ENCODE peak calls at places on chromosome 18, in four cellular contexts. X is H9, M is IMR-90, Q is mesenchymal stem cell. P is an unnamed sample.
A peak's percentile ranks its signal among the peaks of the same experiment; 100 is the strongest.

GRCh38 chr18:40088130-40088529 is 1866.9 kb upstream of the PIK3C3 start:
- DNase-seq in M (no peak), Q (no peak), X (no peak), P (no peak)

GRCh38 chr18:58666176-58666575 is 5.1 kb upstream of the MALT1 start:
- DNase-seq in M (no peak), Q (no peak), X (no peak), P (no peak)

GRCh38 chr18:23401400-23402347 is 51.4 kb upstream of the RIOK3 start:
- DNase-seq in Q (peak; percentile 88), X (peak; percentile 67), M (peak; percentile 73), P (peak; percentile 59)

GRCh38 chr18:68962623-68963022 is 164.7 kb downstream of the CCDC102B start:
- DNase-seq in X (no peak), Q (no peak), M (no peak), P (no peak)

GRCh38 chr18:8989855-8990254 is 112.6 kb upstream of the NDUFV2 start:
- DNase-seq in X (no peak), M (no peak), Q (no peak), P (no peak)

GRCh38 chr18:78130232-78131195 is 849.1 kb upstream of the SALL3 start:
- DNase-seq in M (no peak), Q (no peak), X (no peak), P (no peak)

GRCh38 chr18:7303306-7303705 is 72.4 kb downstream of the LRRC30 start:
- DNase-seq in M (no peak), X (no peak), Q (no peak), P (no peak)

GRCh38 chr18:10131036-10131774 is 217.4 kb downstream of the VAPA start:
- DNase-seq in M (no peak), X (no peak), Q (peak; percentile 43), P (no peak)

GRCh38 chr18:51278045-51278649 is 80.7 kb upstream of the MEX3C start:
- DNase-seq in M (no peak), Q (peak; percentile 15), X (peak; percentile 74), P (peak; percentile 67)

GRCh38 chr18:3688682-3689081 is 238.7 kb downstream of the TGIF1 start:
- DNase-seq in X (peak; percentile 43), M (peak; percentile 99), Q (peak; percentile 76), P (no peak)

GRCh38 chr18:9400197-9400596 is 65.6 kb downstream of the TWSG1 start:
- DNase-seq in X (no peak), Q (no peak), M (no peak), P (no peak)

GRCh38 chr18:9741821-9742541 is 33.9 kb downstream of the RAB31 start:
- DNase-seq in Q (peak; percentile 85), M (no peak), X (peak; percentile 81), P (no peak)

GRCh38 chr18:24702001-24702400 is 241.6 kb downstream of the HRH4 start:
- DNase-seq in X (no peak), M (no peak), Q (no peak), P (no peak)

GRCh38 chr18:46250084-46250811 is 146.1 kb downstream of the HAUS1 start:
- DNase-seq in X (no peak), Q (peak; percentile 91), M (peak; percentile 92), P (no peak)

GRCh38 chr18:44887227-44887631 is 206.5 kb downstream of the SETBP1 start:
- DNase-seq in Q (peak; percentile 62), M (peak; percentile 2), X (no peak), P (no peak)

GRCh38 chr18:24413148-24413547 is 13.3 kb upstream of the IMPACT start:
- DNase-seq in Q (no peak), M (no peak), X (peak; percentile 56), P (no peak)

GRCh38 chr18:79819951-79820351 is 22.2 kb downstream of the KCNG2 start:
- DNase-seq in X (no peak), M (no peak), Q (no peak), P (no peak)

GRCh38 chr18:13530879-13531387 is 195.4 kb downstream of the FAM210A start:
- DNase-seq in Q (no peak), M (peak; percentile 8), X (peak; percentile 61), P (peak; percentile 8)

GRCh38 chr18:9437049-9437448 is 38.3 kb upstream of the RALBP1 start:
- DNase-seq in M (peak; percentile 66), X (no peak), Q (peak; percentile 43), P (no peak)

GRCh38 chr18:66872277-66872676 is 268.4 kb upstream of the CDH19 start:
- DNase-seq in X (no peak), Q (peak; percentile 9), M (no peak), P (no peak)

GRCh38 chr18:11096411-11096810 is 53.0 kb downstream of the PIEZO2 start:
- DNase-seq in X (no peak), M (no peak), Q (peak; percentile 60), P (no peak)

GRCh38 chr18:62809900-62810299 is 94.6 kb downstream of the PHLPP1 start:
- DNase-seq in Q (peak; percentile 46), M (peak; percentile 51), X (no peak), P (no peak)

GRCh38 chr18:57585421-57585820 is 1.1 kb downstream of the FECH start:
- DNase-seq in X (no peak), M (peak; percentile 40), Q (no peak), P (peak; percentile 33)
- H3K23ac ChIP-seq in X (no peak overlapping the region), M (peak overlapping the region; percentile 61), Q (no peak overlapping the region), P (no peak overlapping the region)

GRCh38 chr18:48544116-48544515 is 5.3 kb downstream of the CTIF start:
- DNase-seq in M (peak; percentile 48), Q (no peak), X (no peak), P (no peak)
- H2BK15ac ChIP-seq in M (peak overlapping the region; percentile 23), Q (no peak overlapping the region), X (no peak overlapping the region), P (no peak overlapping the region)

DNA sequence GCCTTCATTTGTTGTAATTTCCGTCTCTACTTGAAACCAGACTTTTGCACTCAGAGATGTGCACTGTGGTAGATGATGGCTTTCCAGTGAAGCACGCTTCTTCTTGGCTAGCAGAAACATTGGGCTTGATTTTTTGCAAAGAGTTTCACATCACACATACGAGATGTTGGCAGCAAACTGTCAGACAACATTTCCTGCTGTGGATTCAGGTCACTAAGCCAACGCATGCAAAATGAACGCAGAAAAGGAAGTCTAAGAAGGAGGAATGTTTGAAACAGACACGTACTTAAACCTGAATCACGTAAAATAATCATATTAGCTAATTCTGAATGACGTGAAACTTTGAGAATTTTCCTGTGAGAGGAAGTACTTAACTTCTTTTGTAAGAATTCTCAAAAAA is 88.2 kb downstream of the EPB41L3 start:
- DNase-seq in M (peak; percentile 96), X (no peak), Q (no peak), P (no peak)
- H2AK5ac ChIP-seq in M (no peak overlapping the region), X (no peak overlapping the region), Q (no peak overlapping the region), P (no peak overlapping the region)

GRCh38 chr18:28176674-28176932 is 327 bp downstream of the CDH2 start:
- DNase-seq in Q (no peak), M (no peak), X (no peak), P (no peak)

GRCh38 chr18:28174181-28174906 is 2.6 kb downstream of the CDH2 start:
- DNase-seq in X (no peak), Q (no peak), M (no peak), P (no peak)

GRCh38 chr18:28175930-28176673 is 828 bp downstream of the CDH2 start:
- DNase-seq in M (peak; percentile 27), X (peak; percentile 43), Q (peak; percentile 53), P (peak; percentile 30)

GRCh38 chr18:28176933-28177827 is at the start of gene CDH2:
- DNase-seq in X (peak; percentile 87), M (peak; percentile 85), Q (peak; percentile 86), P (peak; percentile 91)

DNA sequence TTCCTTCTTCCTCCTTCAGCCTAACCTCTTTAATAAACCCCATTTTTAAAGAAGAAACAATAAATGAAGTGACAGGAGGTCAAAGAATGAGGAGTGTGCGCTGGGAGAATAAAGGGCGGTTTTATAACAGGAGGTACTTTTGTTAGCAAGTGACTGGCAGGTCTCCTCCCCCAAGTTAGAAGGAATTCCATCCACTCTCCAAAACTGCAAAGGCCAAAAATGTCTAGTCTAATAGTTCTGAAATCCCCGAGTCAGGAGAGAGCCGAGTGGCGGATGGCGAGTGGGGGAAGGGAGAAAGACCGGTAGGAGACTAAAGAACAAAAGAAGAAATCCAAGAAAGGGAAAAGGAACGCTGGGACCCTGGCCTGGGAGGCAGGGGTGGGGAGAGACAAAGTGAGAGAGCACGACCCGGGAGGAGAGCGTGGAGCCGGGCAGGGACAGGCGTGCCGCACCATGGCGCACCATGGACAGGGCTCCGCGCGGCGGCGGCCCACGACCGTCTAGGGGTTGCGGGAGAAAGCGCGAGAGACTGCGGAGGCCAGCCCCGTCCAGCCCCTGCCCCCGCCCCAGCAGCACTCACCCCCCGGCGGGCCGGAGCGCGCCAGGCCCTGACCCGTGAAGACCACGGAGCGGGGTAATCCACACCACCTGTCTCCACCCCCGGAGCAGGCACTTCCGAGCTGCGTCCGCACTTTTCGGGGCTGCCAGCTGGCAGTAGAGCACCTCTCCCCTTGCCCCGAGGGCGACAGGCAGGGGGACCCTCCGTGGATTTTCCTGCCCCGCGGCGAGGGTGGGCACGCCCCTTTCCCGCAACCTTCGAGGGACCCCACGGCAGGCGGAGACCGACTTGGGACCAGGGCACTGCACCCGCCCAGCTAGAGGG is 1.6 kb downstream of the CDH2 start:
- DNase-seq in Q (peak; percentile 63), M (peak; percentile 42), X (peak; percentile 48), P (peak; percentile 89)
- H3K23ac ChIP-seq in Q (peak overlapping the region; percentile 90), M (no peak overlapping the region), X (no peak overlapping the region), P (peak overlapping the region; percentile 89)

GRCh38 chr18:55173291-55173690 is 214.0 kb upstream of the CCDC68 start:
- DNase-seq in X (no peak), M (no peak), Q (no peak), P (no peak)
- H2BK15ac ChIP-seq in X (no peak overlapping the region), M (no peak overlapping the region), Q (no peak overlapping the region), P (no peak overlapping the region)

DNA sequence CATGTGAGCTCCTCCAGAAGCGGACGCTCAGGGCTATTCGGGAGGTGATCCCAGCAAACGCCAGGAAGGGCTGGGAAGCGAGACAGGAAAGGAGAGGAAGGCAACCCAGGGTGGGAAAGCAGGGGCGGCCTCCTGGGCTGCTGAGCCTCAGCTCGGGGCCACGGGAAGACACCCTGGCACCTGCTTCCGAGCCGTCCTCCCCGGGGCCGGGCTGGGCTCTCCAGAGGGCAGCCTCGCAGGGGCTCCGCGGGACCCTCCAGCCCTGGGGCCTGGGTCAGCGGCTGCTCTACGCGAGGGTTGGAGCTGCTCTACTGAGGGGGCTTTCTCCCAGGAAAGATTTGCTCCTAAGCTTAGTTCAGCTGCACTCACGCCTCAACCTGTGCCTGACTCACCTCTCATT is 34.0 kb downstream of the TIMM21 start:
- DNase-seq in M (no peak), Q (no peak), X (no peak), P (no peak)
- H2AK5ac ChIP-seq in M (no peak overlapping the region), Q (no peak overlapping the region), X (no peak overlapping the region), P (peak overlapping the region; percentile 24)

P was measured in neuronal stem cell.